ENCODE peak calls at places on chromosome 16, in four cellular contexts. One of them, this sample, is unnamed.

GRCh38 chr16:66262253-66263167 is 104.0 kb upstream of the CDH5 start:
- DNase-seq in neural crest cell: no peak
- DNase-seq in H9: no peak
- DNase-seq in epithelial cell of esophagus: no peak
- DNase-seq in this sample: no peak

GRCh38 chr16:58339452-58339938 is 44.7 kb upstream of the PRSS54 start:
- DNase-seq in neural crest cell: no peak
- DNase-seq in H9: peak
- DNase-seq in epithelial cell of esophagus: peak
- DNase-seq in this sample: peak

GRCh38 chr16:47643610-47644009 is 182.5 kb downstream of the PHKB start:
- DNase-seq in epithelial cell of esophagus: no peak
- DNase-seq in neural crest cell: no peak
- DNase-seq in H9: no peak
- DNase-seq in this sample: no peak

GRCh38 chr16:19696312-19696711 is 21.7 kb downstream of the KNOP1 start:
- DNase-seq in epithelial cell of esophagus: peak
- DNase-seq in H9: no peak
- DNase-seq in neural crest cell: no peak
- DNase-seq in this sample: peak

GRCh38 chr16:5366126-5366525 is 268.5 kb upstream of the EEF2KMT start:
- DNase-seq in epithelial cell of esophagus: no peak
- DNase-seq in H9: no peak
- DNase-seq in neural crest cell: no peak
- DNase-seq in this sample: no peak

GRCh38 chr16:73031155-73031866 is 16.6 kb downstream of the ZFHX3 start:
- DNase-seq in H9: no peak
- DNase-seq in neural crest cell: no peak
- DNase-seq in epithelial cell of esophagus: no peak
- DNase-seq in this sample: no peak

GRCh38 chr16:88616320-88616719 is 22.1 kb upstream of the IL17C start:
- DNase-seq in H9: no peak
- DNase-seq in neural crest cell: no peak
- DNase-seq in epithelial cell of esophagus: peak
- DNase-seq in this sample: no peak

GRCh38 chr16:9297437-9298113 is 206.1 kb downstream of the HAPSTR1 start:
- DNase-seq in epithelial cell of esophagus: no peak
- DNase-seq in H9: peak
- DNase-seq in neural crest cell: peak
- DNase-seq in this sample: peak

GRCh38 chr16:9039208-9039607 is 52.2 kb upstream of the HAPSTR1 start:
- DNase-seq in H9: no peak
- DNase-seq in epithelial cell of esophagus: peak
- DNase-seq in neural crest cell: no peak
- DNase-seq in this sample: peak

GRCh38 chr16:19486744-19487325 is 35.1 kb downstream of the GDE1 start:
- DNase-seq in H9: no peak
- DNase-seq in neural crest cell: no peak
- DNase-seq in epithelial cell of esophagus: no peak
- DNase-seq in this sample: peak

GRCh38 chr16:1471569-1472194 is 3.1 kb downstream of the CLCN7 start:
- DNase-seq in H9: no peak
- DNase-seq in neural crest cell: no peak
- DNase-seq in epithelial cell of esophagus: no peak
- DNase-seq in this sample: no peak

GRCh38 chr16:27199747-27200146 is 3.6 kb upstream of the KDM8 start:
- DNase-seq in epithelial cell of esophagus: no peak
- DNase-seq in H9: no peak
- DNase-seq in neural crest cell: no peak
- DNase-seq in this sample: no peak

GRCh38 chr16:81873843-81874752 is 95.0 kb downstream of the PLCG2 start:
- DNase-seq in epithelial cell of esophagus: peak
- DNase-seq in neural crest cell: peak
- DNase-seq in H9: peak
- DNase-seq in this sample: peak

GRCh38 chr16:68382296-68382718 is 66.0 kb downstream of the SMPD3 start:
- DNase-seq in neural crest cell: no peak
- DNase-seq in epithelial cell of esophagus: no peak
- DNase-seq in H9: peak
- DNase-seq in this sample: no peak

GRCh38 chr16:68383858-68384257 is 64.5 kb downstream of the SMPD3 start:
- DNase-seq in epithelial cell of esophagus: no peak
- DNase-seq in H9: no peak
- DNase-seq in neural crest cell: no peak
- DNase-seq in this sample: no peak

GRCh38 chr16:68385371-68385770 is 62.9 kb downstream of the SMPD3 start:
- DNase-seq in H9: no peak
- DNase-seq in neural crest cell: no peak
- DNase-seq in epithelial cell of esophagus: no peak
- DNase-seq in this sample: no peak

GRCh38 chr16:68386628-68387027 is 61.7 kb downstream of the SMPD3 start:
- DNase-seq in epithelial cell of esophagus: no peak
- DNase-seq in H9: no peak
- DNase-seq in neural crest cell: no peak
- DNase-seq in this sample: no peak

DNA sequence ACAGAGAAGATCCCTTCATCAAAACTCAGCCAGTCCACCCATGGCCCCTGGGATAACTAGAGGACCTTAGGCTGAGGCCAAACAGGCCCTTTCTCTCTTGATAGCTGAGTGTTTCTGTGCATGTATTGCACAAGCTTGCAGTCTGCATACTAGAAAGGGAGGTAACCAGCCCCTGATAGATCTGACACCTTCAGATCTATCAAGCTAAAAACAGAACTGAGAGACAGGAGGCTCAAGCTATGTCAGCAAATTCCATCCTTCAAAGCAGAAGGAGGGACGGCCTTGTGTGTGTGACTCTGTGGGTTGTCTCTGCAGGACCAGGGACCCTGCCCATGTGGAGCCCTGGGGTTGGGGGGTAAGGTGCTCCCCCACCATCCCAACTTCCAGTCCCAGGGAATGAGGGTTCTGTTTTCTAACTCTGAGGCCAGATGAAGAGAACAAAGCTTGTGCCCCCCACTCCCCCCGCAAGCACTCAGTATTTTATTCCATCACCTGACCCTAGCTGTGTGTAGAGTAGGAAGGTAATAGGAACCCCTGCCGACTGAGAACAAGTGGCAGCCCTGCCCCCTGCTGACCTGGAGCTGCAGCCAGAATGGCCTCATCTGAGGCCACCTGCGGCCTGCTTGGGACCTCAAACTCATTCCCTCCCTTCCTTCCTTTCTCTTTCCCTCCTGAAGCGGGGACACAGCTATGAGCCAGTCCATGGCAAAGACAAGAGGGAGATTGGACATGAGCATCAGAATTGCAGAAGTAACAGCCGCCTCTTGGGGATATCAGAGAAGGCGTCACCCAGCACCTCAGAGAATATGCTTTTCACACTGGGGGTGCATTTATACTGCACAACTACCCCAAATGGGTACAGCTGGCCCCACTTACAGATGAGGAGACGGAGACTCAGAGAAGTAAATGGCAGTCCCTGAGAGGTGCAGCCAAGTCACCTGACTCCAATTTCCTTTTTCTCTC is 63.7 kb downstream of the SMPD3 start:
- DNase-seq in neural crest cell: no peak
- DNase-seq in epithelial cell of esophagus: no peak
- DNase-seq in H9: peak
- DNase-seq in this sample: no peak
- TF ChIP-seq CTCF in neural crest cell: no peak
- TF ChIP-seq CTCF in epithelial cell of esophagus: no peak
- TF ChIP-seq CTCF in H9: no peak
- TF ChIP-seq CTCF in this sample: no peak

GRCh38 chr16:2854700-2855309 is 3.2 kb downstream of the PRSS22 start:
- DNase-seq in epithelial cell of esophagus: no peak
- DNase-seq in H9: no peak
- DNase-seq in neural crest cell: peak
- DNase-seq in this sample: no peak
- TF ChIP-seq CTCF in epithelial cell of esophagus: peak
- TF ChIP-seq CTCF in H9: peak
- TF ChIP-seq CTCF in neural crest cell: peak
- TF ChIP-seq CTCF in this sample: peak

GRCh38 chr16:13926507-13926906 is 6.6 kb downstream of the ERCC4 start:
- DNase-seq in H9: no peak
- DNase-seq in epithelial cell of esophagus: no peak
- DNase-seq in neural crest cell: no peak
- DNase-seq in this sample: no peak

GRCh38 chr16:13923703-13924298 is 3.8 kb downstream of the ERCC4 start:
- DNase-seq in epithelial cell of esophagus: peak
- DNase-seq in neural crest cell: no peak
- DNase-seq in H9: no peak
- DNase-seq in this sample: peak

GRCh38 chr16:13931845-13932244 is 11.9 kb downstream of the ERCC4 start:
- DNase-seq in epithelial cell of esophagus: no peak
- DNase-seq in H9: no peak
- DNase-seq in neural crest cell: no peak
- DNase-seq in this sample: no peak

DNA sequence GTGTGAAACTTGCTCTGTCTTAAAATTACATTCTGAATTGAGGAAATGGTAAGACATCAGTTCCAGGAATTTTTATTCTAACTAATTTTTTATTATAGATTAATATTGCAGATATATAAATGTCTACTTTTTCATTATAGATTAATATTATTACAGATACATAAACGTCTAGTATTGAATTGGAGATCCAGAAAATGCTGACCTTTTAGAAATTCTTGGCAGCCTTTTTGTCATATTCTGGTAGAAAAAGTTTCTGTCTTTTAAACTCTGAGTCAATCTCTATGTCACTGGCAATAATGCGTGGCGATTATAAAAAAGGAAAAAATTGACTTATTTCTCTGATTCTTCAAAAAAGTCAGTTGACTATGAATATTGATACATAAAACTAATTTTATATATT is 8.7 kb downstream of the ERCC4 start:
- DNase-seq in neural crest cell: no peak
- DNase-seq in epithelial cell of esophagus: no peak
- DNase-seq in H9: no peak
- DNase-seq in this sample: no peak
- TF ChIP-seq CTCF in neural crest cell: no peak
- TF ChIP-seq CTCF in epithelial cell of esophagus: no peak
- TF ChIP-seq CTCF in H9: no peak
- TF ChIP-seq CTCF in this sample: no peak

DNA sequence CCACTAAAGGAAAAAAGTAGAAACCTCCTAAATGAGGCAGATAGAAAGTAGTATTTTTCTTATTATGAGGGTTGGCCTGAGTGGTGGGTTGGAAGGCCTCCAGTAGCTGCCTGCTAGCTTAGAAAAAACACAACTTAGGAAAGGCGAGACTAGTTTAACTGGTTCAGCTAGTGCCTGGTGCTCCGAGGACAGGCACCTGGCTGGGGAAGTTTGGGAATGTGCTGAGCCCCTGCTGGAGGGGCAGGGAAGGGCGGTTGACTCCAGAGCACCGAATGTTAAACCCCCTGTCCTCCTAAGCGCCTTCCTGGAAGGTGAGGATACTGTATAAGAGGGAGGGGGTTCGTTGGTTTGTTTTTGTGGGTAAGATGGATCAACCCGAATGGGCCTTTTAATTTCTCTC is 19.9 kb downstream of the LDHD start:
- DNase-seq in epithelial cell of esophagus: peak
- DNase-seq in H9: peak
- DNase-seq in neural crest cell: no peak
- DNase-seq in this sample: no peak
- TF ChIP-seq CTCF in epithelial cell of esophagus: peak
- TF ChIP-seq CTCF in H9: peak
- TF ChIP-seq CTCF in neural crest cell: peak
- TF ChIP-seq CTCF in this sample: peak

GRCh38 chr16:50265260-50265659 is 1.1 kb upstream of the ADCY7 start:
- DNase-seq in neural crest cell: no peak
- DNase-seq in epithelial cell of esophagus: peak
- DNase-seq in H9: no peak
- DNase-seq in this sample: peak
- TF ChIP-seq CTCF in neural crest cell: peak
- TF ChIP-seq CTCF in epithelial cell of esophagus: peak
- TF ChIP-seq CTCF in H9: peak
- TF ChIP-seq CTCF in this sample: no peak